ENCODE peak calls at places on chromosomes 7 and 10, in nine cellular contexts. W is T-helper 9 cell; U is progenitor cell of endocrine pancreas; E is iPS DF 19.7; G is germinal center; O is HT-29; I is activated naive CD4-positive, alpha-beta T cell; C is body of pancreas; T is iris pigment epithelial cell. J is an unnamed sample.

GRCh38 chr7:103766630-103767029 is 222.8 kb downstream of the RELN start:
- DNase-seq in C (no peak), I (no peak), G (no peak), U (no peak), E (no peak), O (no peak), T (no peak), W (no peak), J (peak; percentile 1)

GRCh38 chr7:22726849-22727792 is at the start of gene IL6:
- DNase-seq in I (no peak), U (no peak), G (no peak), O (no peak), E (no peak), W (no peak), T (peak; percentile 98), C (peak; percentile 80), J (peak; percentile 94)

GRCh38 chr10:36499696-36500095 is 625.7 kb upstream of the ANKRD30A start:
- DNase-seq in G (no peak), E (no peak), U (no peak), I (no peak), O (no peak), C (no peak), W (no peak), T (peak; percentile 35), J (peak; percentile 49)

GRCh38 chr10:36263871-36264270 is 621.8 kb upstream of the FZD8 start:
- DNase-seq in T (no peak), U (no peak), W (no peak), I (no peak), C (no peak), O (no peak), E (no peak), G (no peak), J (no peak)

GRCh38 chr7:17939670-17940301 is 508 bp downstream of the SNX13 start:
- DNase-seq in W (peak; percentile 37), C (peak; percentile 51), T (peak; percentile 42), U (peak; percentile 11), G (peak; percentile 63), I (peak; percentile 41), O (peak; percentile 73), E (no peak), J (peak; percentile 41)

GRCh38 chr7:67462781-67463191 is 466.2 kb downstream of the TYW1 start:
- DNase-seq in U (no peak), T (no peak), I (no peak), G (no peak), E (no peak), C (no peak), W (no peak), O (no peak), J (no peak)

GRCh38 chr10:31515819-31516402 is 196.9 kb downstream of the ZEB1 start:
- DNase-seq in U (no peak), T (peak; percentile 31), I (no peak), E (no peak), G (no peak), W (no peak), O (no peak), C (no peak), J (peak; percentile 20)

GRCh38 chr7:29684787-29685650 is 121.3 kb upstream of the WIPF3 start:
- DNase-seq in I (no peak), W (peak; percentile 12), E (no peak), U (peak; percentile 70), C (peak; percentile 83), T (peak; percentile 67), G (peak; percentile 46), O (peak; percentile 75), J (peak; percentile 71)

GRCh38 chr7:139852482-139852845 is 23.4 kb downstream of the TBXAS1 start:
- DNase-seq in E (no peak), C (no peak), O (no peak), T (peak; percentile 28), U (no peak), I (no peak), W (no peak), G (no peak), J (no peak)

GRCh38 chr7:27177795-27178320 is 3.7 kb upstream of the HOXA10 start:
- DNase-seq in W (no peak), I (no peak), E (no peak), U (no peak), C (no peak), O (peak; percentile 80), T (no peak), G (no peak), J (no peak)